ENCODE peak calls at places on chromosomes 12 and 14, in five cellular contexts. One of them, this sample, is unnamed.
A peak's percentile ranks its signal among the peaks of the same experiment; 100 is the strongest.

GRCh38 chr12:29547151-29547561 is 49.7 kb upstream of the OVCH1 start:
- DNase-seq in kidney epithelial cell: no peak
- DNase-seq in right atrium auricular region: no peak
- DNase-seq in fibroblast of the aortic adventitia: peak; percentile 28
- DNase-seq in fibroblast of mammary gland: peak; percentile 82
- DNase-seq in this sample: no peak

GRCh38 chr12:131085816-131086591 is 132.3 kb downstream of the ADGRD1 start:
- DNase-seq in kidney epithelial cell: no peak
- DNase-seq in fibroblast of mammary gland: no peak
- DNase-seq in right atrium auricular region: peak; percentile 52
- DNase-seq in fibroblast of the aortic adventitia: no peak
- DNase-seq in this sample: peak; percentile 41

GRCh38 chr12:114860969-114861368 is 177.0 kb upstream of the TBX3 start:
- DNase-seq in fibroblast of the aortic adventitia: no peak
- DNase-seq in right atrium auricular region: no peak
- DNase-seq in fibroblast of mammary gland: no peak
- DNase-seq in kidney epithelial cell: no peak
- DNase-seq in this sample: no peak

GRCh38 chr12:116058574-116058973 is 218.9 kb downstream of the MED13L start:
- DNase-seq in fibroblast of the aortic adventitia: no peak
- DNase-seq in kidney epithelial cell: no peak
- DNase-seq in fibroblast of mammary gland: no peak
- DNase-seq in right atrium auricular region: no peak
- DNase-seq in this sample: no peak

GRCh38 chr12:71556881-71557280 is 106.8 kb downstream of the ZFC3H1 start:
- DNase-seq in right atrium auricular region: no peak
- DNase-seq in fibroblast of mammary gland: peak; percentile 91
- DNase-seq in kidney epithelial cell: peak; percentile 88
- DNase-seq in fibroblast of the aortic adventitia: peak; percentile 84
- DNase-seq in this sample: peak; percentile 32

GRCh38 chr12:90321369-90321768 is 612.7 kb upstream of the ATP2B1 start:
- DNase-seq in fibroblast of mammary gland: no peak
- DNase-seq in right atrium auricular region: no peak
- DNase-seq in kidney epithelial cell: no peak
- DNase-seq in fibroblast of the aortic adventitia: no peak
- DNase-seq in this sample: no peak

GRCh38 chr14:54672181-54672580 is 105.3 kb downstream of the SAMD4A start:
- DNase-seq in fibroblast of mammary gland: no peak
- DNase-seq in kidney epithelial cell: no peak
- DNase-seq in fibroblast of the aortic adventitia: no peak
- DNase-seq in right atrium auricular region: peak; percentile 4
- DNase-seq in this sample: no peak

GRCh38 chr14:76352639-76353281 is 23.2 kb upstream of the ESRRB start:
- DNase-seq in fibroblast of the aortic adventitia: peak; percentile 44
- DNase-seq in kidney epithelial cell: no peak
- DNase-seq in right atrium auricular region: no peak
- DNase-seq in fibroblast of mammary gland: peak; percentile 53
- DNase-seq in this sample: peak; percentile 94

GRCh38 chr12:127781336-127781735 is 485.6 kb upstream of the TMEM132C start:
- DNase-seq in fibroblast of the aortic adventitia: peak; percentile 39
- DNase-seq in right atrium auricular region: no peak
- DNase-seq in kidney epithelial cell: no peak
- DNase-seq in fibroblast of mammary gland: no peak
- DNase-seq in this sample: no peak

GRCh38 chr12:117854339-117855012 is 114.3 kb downstream of the KSR2 start:
- DNase-seq in kidney epithelial cell: no peak
- DNase-seq in fibroblast of the aortic adventitia: peak; percentile 37
- DNase-seq in right atrium auricular region: no peak
- DNase-seq in fibroblast of mammary gland: peak; percentile 60
- DNase-seq in this sample: peak; percentile 81

DNA sequence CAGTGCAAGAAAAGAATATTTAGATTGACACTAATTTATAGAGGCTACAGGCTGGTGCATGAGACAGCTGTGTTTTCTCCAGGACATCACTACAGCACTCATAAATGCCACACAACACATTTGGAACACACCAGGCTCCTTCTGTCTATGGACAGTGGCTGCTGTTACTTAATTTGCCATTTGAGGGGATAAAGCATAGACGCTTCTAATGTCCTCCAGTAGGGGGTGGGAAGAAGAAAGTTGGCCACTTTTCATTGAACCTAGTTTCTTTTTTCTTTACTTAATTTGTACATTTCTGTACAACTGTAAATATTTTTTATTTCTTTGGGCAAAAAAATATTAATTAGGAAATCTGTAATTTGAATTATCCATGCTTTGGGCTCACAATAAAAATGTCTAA is 12.4 kb upstream of the RTN1 start:
- DNase-seq in fibroblast of mammary gland: no peak
- DNase-seq in kidney epithelial cell: no peak
- DNase-seq in right atrium auricular region: no peak
- DNase-seq in fibroblast of the aortic adventitia: no peak
- DNase-seq in this sample: no peak
- TF ChIP-seq CTCF in fibroblast of mammary gland: peak; percentile 39
- TF ChIP-seq CTCF in kidney epithelial cell: peak; percentile 46
- TF ChIP-seq CTCF in right atrium auricular region: no peak
- TF ChIP-seq CTCF in fibroblast of the aortic adventitia: peak; percentile 41
- TF ChIP-seq CTCF in this sample: peak; percentile 27

GRCh38 chr14:71371711-71372396 is 464.6 kb downstream of the PCNX1 start:
- DNase-seq in fibroblast of the aortic adventitia: peak; percentile 75
- DNase-seq in kidney epithelial cell: no peak
- DNase-seq in right atrium auricular region: no peak
- DNase-seq in fibroblast of mammary gland: peak; percentile 80
- DNase-seq in this sample: peak; percentile 88
- H3K4me3 ChIP-seq in fibroblast of the aortic adventitia: no peak overlapping the region
- H3K4me3 ChIP-seq in kidney epithelial cell: no peak overlapping the region
- H3K4me3 ChIP-seq in right atrium auricular region: no peak overlapping the region
- H3K4me3 ChIP-seq in fibroblast of mammary gland: no peak overlapping the region
- H3K4me3 ChIP-seq in this sample: peak overlapping the region; percentile 29

DNA sequence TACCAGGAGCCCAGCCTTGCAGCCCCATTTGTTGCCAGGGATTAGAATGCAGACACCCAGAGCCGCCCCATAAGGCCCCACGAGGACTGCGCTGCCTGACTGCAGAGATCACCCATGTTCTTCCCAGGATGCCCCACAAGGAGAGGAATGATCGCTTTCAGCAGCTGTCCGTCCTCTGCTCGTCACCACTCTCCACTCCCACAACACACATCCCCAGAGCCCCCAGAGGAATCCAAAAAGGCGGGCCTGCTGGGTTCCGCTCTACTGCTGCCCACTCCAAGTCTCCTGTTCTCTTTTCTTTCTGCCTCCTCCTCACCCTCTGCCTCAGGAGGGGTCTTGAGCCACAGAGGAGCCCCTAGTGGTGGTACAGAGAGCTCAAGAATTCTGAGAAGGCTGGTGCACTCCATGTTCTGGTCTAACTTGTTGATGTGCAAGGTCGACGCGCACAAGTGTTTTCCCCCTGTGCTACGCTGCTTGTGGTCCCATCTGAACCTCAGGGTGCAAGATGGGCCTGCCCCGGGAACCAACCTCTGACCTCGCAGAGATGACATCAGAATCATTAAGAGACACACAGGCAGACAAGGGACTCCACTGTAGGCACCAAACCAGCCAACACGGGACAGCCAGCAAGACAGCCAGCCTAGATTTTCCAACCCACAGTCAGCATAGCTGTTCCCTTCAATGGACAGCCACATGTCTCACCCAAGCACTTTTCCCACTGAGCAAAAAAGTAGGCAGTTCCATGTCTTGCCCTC is 30.0 kb downstream of the PXN start:
- DNase-seq in kidney epithelial cell: no peak
- DNase-seq in fibroblast of the aortic adventitia: no peak
- DNase-seq in fibroblast of mammary gland: peak; percentile 46
- DNase-seq in right atrium auricular region: no peak
- DNase-seq in this sample: peak; percentile 63
- TF ChIP-seq CTCF in kidney epithelial cell: peak; percentile 44
- TF ChIP-seq CTCF in fibroblast of the aortic adventitia: peak; percentile 40
- TF ChIP-seq CTCF in fibroblast of mammary gland: peak; percentile 31
- TF ChIP-seq CTCF in right atrium auricular region: no peak
- TF ChIP-seq CTCF in this sample: peak; percentile 34

GRCh38 chr12:1532367-1532752 is 62.0 kb downstream of the FBXL14 start:
- DNase-seq in fibroblast of mammary gland: no peak
- DNase-seq in right atrium auricular region: no peak
- DNase-seq in kidney epithelial cell: no peak
- DNase-seq in fibroblast of the aortic adventitia: no peak
- DNase-seq in this sample: peak; percentile 73

GRCh38 chr12:1533602-1534304 is 60.6 kb downstream of the FBXL14 start:
- DNase-seq in fibroblast of the aortic adventitia: peak; percentile 60
- DNase-seq in kidney epithelial cell: no peak
- DNase-seq in right atrium auricular region: no peak
- DNase-seq in fibroblast of mammary gland: peak; percentile 44
- DNase-seq in this sample: peak; percentile 98

GRCh38 chr12:1531654-1532366 is 62.6 kb downstream of the FBXL14 start:
- DNase-seq in fibroblast of mammary gland: no peak
- DNase-seq in fibroblast of the aortic adventitia: no peak
- DNase-seq in kidney epithelial cell: no peak
- DNase-seq in right atrium auricular region: no peak
- DNase-seq in this sample: peak; percentile 89

GRCh38 chr12:1532796-1533195 is 61.6 kb downstream of the FBXL14 start:
- DNase-seq in right atrium auricular region: no peak
- DNase-seq in fibroblast of mammary gland: no peak
- DNase-seq in fibroblast of the aortic adventitia: peak; percentile 41
- DNase-seq in kidney epithelial cell: no peak
- DNase-seq in this sample: no peak

DNA sequence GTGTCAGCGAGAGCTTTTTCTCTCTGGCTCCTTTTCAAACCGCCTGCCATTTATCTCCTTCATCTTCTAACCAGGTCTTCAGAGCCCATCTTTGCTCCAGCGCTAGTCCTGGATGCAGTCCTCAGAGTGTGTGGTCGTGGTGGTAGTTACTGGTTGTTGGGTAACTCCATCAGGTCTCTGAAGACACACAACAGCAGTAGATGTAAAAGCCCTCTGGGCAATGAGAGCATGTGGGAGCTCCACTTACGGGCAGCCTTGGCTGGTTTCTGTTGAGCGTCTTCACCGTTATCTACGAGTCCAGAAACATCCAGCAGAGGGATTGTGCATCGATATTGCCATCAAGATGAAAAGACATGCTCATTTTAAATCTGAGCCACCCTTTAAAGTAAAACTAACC is 61.2 kb downstream of the FBXL14 start:
- DNase-seq in right atrium auricular region: no peak
- DNase-seq in kidney epithelial cell: no peak
- DNase-seq in fibroblast of the aortic adventitia: peak; percentile 60
- DNase-seq in fibroblast of mammary gland: peak; percentile 35
- DNase-seq in this sample: peak; percentile 92
- H3K4me3 ChIP-seq in right atrium auricular region: no peak overlapping the region
- H3K4me3 ChIP-seq in kidney epithelial cell: no peak overlapping the region
- H3K4me3 ChIP-seq in fibroblast of the aortic adventitia: peak overlapping the region; percentile 23
- H3K4me3 ChIP-seq in fibroblast of mammary gland: peak overlapping the region; percentile 79
- H3K4me3 ChIP-seq in this sample: peak overlapping the region; percentile 81

GRCh38 chr12:65673732-65674131 is 150.6 kb upstream of the HMGA2 start:
- DNase-seq in fibroblast of mammary gland: peak; percentile 58
- DNase-seq in right atrium auricular region: no peak
- DNase-seq in fibroblast of the aortic adventitia: peak; percentile 71
- DNase-seq in kidney epithelial cell: no peak
- DNase-seq in this sample: no peak
- TF ChIP-seq CTCF in fibroblast of mammary gland: peak; percentile 22
- TF ChIP-seq CTCF in right atrium auricular region: no peak
- TF ChIP-seq CTCF in fibroblast of the aortic adventitia: peak; percentile 24
- TF ChIP-seq CTCF in kidney epithelial cell: no peak
- TF ChIP-seq CTCF in this sample: peak; percentile 42